ENCODE peak calls at places on chromosomes 11 and 22, in four cellular contexts. J is SK-N-SH, Q is HepG2, A is GM12878. U is an unnamed sample.

GRCh38 chr11:30196400-30197206 is 34.2 kb upstream of the FSHB start:
- DNase-seq in A (no peak), J (peak), Q (peak), U (peak)

GRCh38 chr11:13007702-13008435 is 1.2 kb upstream of the RASSF10 start:
- DNase-seq in J (no peak), A (no peak), Q (peak), U (peak)

GRCh38 chr11:57762235-57762866 is 749 bp downstream of the CTNND1 start:
- DNase-seq in J (peak), A (no peak), Q (no peak), U (no peak)

GRCh38 chr11:43518407-43519165 is 159.9 kb downstream of the TTC17 start:
- DNase-seq in A (no peak), J (no peak), Q (no peak), U (no peak)

GRCh38 chr11:6319879-6320410 is 356 bp downstream of the CAVIN3 start:
- DNase-seq in A (no peak), Q (no peak), J (peak), U (peak)

GRCh38 chr11:113550179-113550578 is 75.0 kb upstream of the DRD2 start:
- DNase-seq in A (no peak), Q (no peak), J (peak), U (no peak)

GRCh38 chr11:1917523-1918435 is 1.7 kb upstream of the TNNT3 start:
- DNase-seq in A (no peak), J (peak), Q (no peak), U (no peak)

GRCh38 chr11:113131036-113131775 is 170.0 kb downstream of the NCAM1 start:
- DNase-seq in J (no peak), Q (no peak), A (no peak), U (no peak)

GRCh38 chr11:114291847-114292680 is 4.1 kb upstream of the NNMT start:
- DNase-seq in A (no peak), Q (no peak), J (no peak), U (no peak)

GRCh38 chr22:38415046-38415445 is 40.0 kb downstream of the KCNJ4 start:
- DNase-seq in J (no peak), A (no peak), Q (no peak), U (no peak)

GRCh38 chr11:116275634-116276033 is 497.2 kb downstream of the BUD13 start:
- DNase-seq in Q (no peak), J (no peak), A (no peak), U (peak)

GRCh38 chr11:26905368-26905767 is 88.5 kb upstream of the FIBIN start:
- DNase-seq in A (no peak), Q (no peak), J (peak), U (no peak)

GRCh38 chr22:47107431-47107830 is 345.0 kb downstream of the TBC1D22A start:
- DNase-seq in J (no peak), Q (no peak), A (no peak), U (no peak)

GRCh38 chr11:72773291-72773690 is 20.6 kb downstream of the STARD10 start:
- DNase-seq in Q (no peak), A (no peak), J (peak), U (no peak)

GRCh38 chr11:116730568-116730967 is 42.2 kb downstream of the BUD13 start:
- DNase-seq in Q (no peak), J (no peak), A (no peak), U (no peak)

GRCh38 chr22:42336527-42337227 is 66.2 kb upstream of the TCF20 start:
- DNase-seq in Q (no peak), A (no peak), J (peak), U (no peak)

GRCh38 chr11:3223932-3224729 is 5.5 kb upstream of the MRGPRG start:
- DNase-seq in A (no peak), J (peak), Q (no peak), U (no peak)

GRCh38 chr22:45804986-45805325 is 133.3 kb downstream of the ATXN10 start:
- DNase-seq in J (no peak), A (no peak), Q (peak), U (peak)

GRCh38 chr11:64842851-64843841 is 1.3 kb downstream of the CDC42BPG start:
- DNase-seq in Q (peak), J (no peak), A (no peak), U (peak)

GRCh38 chr11:44305643-44306468 is 4.1 kb downstream of the ALX4 start:
- DNase-seq in A (no peak), J (peak), Q (no peak), U (no peak)

GRCh38 chr22:17951315-17951714 is 73.0 kb downstream of the MICAL3 start:
- DNase-seq in J (no peak), Q (peak), A (no peak), U (no peak)

GRCh38 chr11:8281266-8281665 is 17.6 kb upstream of the LMO1 start:
- DNase-seq in A (no peak), Q (no peak), J (no peak), U (no peak)

GRCh38 chr11:79189604-79190003 is 251.2 kb downstream of the TENM4 start:
- DNase-seq in Q (no peak), A (no peak), J (no peak), U (no peak)

GRCh38 chr11:34160049-34160721 is 54.8 kb downstream of the NAT10 start:
- DNase-seq in J (peak), Q (no peak), A (no peak), U (no peak)

GRCh38 chr11:117807482-117808272 is 10.7 kb upstream of the DSCAML1 start:
- DNase-seq in Q (no peak), A (no peak), J (peak), U (peak)

GRCh38 chr11:131037873-131038272 is 121.6 kb upstream of the SNX19 start:
- DNase-seq in A (no peak), Q (no peak), J (no peak), U (no peak)

GRCh38 chr22:28021998-28022660 is 103.1 kb upstream of the PITPNB start:
- DNase-seq in Q (no peak), A (no peak), J (no peak), U (no peak)
- TF ChIP-seq PBX3 in Q (no peak), A (no peak), J (no peak), U (no peak)

DNA sequence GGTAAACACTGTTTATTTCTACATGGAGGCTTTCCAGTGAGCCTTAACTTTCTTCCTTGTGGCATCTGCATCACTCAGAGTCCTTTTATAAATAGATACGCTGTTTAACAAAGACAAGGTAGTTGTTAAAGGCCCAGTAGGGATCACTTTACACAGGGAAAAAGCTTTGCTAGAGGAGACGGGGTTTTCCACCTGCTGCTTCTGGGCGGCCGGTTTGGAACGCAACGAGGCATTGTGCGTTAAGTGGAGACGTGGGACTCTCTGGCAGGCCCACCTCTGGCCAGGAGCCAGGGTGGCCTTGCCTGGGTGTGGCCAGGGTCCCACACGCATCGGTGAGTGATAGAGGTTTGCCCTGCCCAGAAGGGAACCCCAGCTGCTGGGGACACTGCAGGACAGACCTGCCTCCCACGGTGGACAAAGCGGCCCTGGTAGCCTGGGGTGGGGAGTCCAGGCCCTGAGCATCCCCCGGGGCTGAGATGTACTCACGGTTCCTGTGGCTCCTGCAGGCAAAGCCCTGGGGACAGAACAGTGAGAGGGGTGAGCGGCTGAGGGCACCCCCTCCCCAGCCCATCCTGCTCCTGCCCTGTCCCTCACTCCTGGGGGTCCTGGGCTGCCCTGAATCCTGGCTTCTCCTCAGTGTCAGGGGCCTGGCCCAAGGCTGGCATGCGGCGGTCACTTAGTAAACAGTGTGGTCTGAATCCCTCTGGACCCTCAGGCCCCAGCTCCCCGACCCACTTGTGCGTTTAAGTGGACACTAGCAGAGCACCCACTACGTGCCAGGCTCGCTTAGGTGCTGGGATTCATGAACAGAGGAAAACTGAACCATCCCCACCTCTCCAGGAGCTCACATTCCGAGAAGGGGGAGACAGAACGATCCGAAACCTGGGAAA is 4.2 kb downstream of the IL17REL start:
- DNase-seq in Q (no peak), J (peak), A (no peak), U (no peak)
- TF ChIP-seq PBX3 in Q (no peak), J (no peak), A (no peak), U (no peak)

GRCh38 chr11:75328426-75329277 is 22.8 kb downstream of the ARRB1 start:
- DNase-seq in J (peak), Q (peak), A (peak), U (peak)
- TF ChIP-seq PBX3 in J (peak), Q (no peak), A (no peak), U (no peak)

GRCh38 chr11:132717824-132718223 is 814.5 kb downstream of the OPCML start:
- DNase-seq in A (no peak), J (no peak), Q (no peak), U (no peak)

GRCh38 chr11:132716037-132716436 is 816.3 kb downstream of the OPCML start:
- DNase-seq in Q (no peak), J (no peak), A (no peak), U (no peak)

GRCh38 chr11:132718711-132719641 is 813.3 kb downstream of the OPCML start:
- DNase-seq in Q (no peak), J (no peak), A (no peak), U (no peak)

GRCh38 chr11:132719684-132720083 is 812.6 kb downstream of the OPCML start:
- DNase-seq in J (no peak), Q (no peak), A (no peak), U (no peak)

GRCh38 chr11:132715041-132715440 is 817.3 kb downstream of the OPCML start:
- DNase-seq in A (no peak), Q (no peak), J (no peak), U (no peak)
- TF ChIP-seq PBX3 in A (no peak), Q (no peak), J (no peak), U (no peak)

DNA sequence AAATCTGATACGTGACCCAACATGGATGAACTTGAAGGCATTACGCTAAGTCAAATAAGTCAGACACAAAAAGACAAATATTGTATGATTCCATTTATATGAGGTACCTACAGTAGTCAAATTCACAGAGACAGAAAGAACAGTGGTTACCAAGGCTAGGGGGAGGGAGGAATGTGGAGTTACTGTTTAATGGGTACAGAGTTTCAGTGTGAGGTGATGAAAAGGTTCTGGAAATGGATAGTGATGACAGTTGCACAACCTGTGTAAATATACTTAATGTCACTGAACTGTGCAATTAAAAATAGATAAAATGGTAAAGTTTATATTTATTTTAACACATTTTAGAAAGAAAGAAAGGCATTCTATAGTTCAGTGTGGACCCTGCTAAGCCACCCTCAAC is 24.1 kb upstream of the TMEM45B start:
- DNase-seq in A (no peak), J (no peak), Q (peak), U (no peak)
- TF ChIP-seq PBX3 in A (no peak), J (no peak), Q (no peak), U (no peak)

GRCh38 chr11:126051117-126051516 is 11.5 kb downstream of the CDON start:
- DNase-seq in J (no peak), Q (no peak), A (no peak), U (no peak)

GRCh38 chr11:126053340-126054286 is 9.1 kb downstream of the CDON start:
- DNase-seq in A (no peak), J (peak), Q (no peak), U (no peak)

GRCh38 chr11:126049159-126049558 is 13.5 kb downstream of the CDON start:
- DNase-seq in J (peak), A (no peak), Q (no peak), U (no peak)

GRCh38 chr11:126046796-126047195 is 15.9 kb downstream of the CDON start:
- DNase-seq in Q (no peak), A (no peak), J (no peak), U (no peak)

DNA sequence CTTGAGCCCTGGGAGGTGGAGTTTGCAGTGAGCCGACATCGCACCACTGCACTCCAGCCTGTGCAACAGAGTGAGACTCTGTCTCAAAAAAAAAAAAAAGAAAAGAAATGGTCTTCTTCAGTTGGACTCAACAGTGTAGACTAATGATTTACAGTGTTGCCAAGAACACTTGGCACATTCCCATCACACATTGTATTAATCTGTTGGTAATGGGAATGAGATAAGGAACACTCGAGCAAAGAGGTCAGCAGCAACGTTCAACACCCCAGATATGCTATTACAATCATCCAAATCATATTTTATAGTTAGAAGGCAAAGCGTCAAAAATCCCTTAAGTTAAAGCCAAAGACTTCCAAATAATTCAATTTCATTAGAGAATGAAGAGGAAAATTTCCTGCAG is 14.5 kb downstream of the CDON start:
- DNase-seq in J (no peak), A (no peak), Q (no peak), U (no peak)
- TF ChIP-seq PBX3 in J (no peak), A (no peak), Q (no peak), U (no peak)

GRCh38 chr22:27149886-27150529 is 492.6 kb downstream of the MIAT start:
- DNase-seq in A (no peak), Q (no peak), J (no peak), U (no peak)

GRCh38 chr22:27148025-27148424 is 490.6 kb downstream of the MIAT start:
- DNase-seq in A (no peak), Q (no peak), J (no peak), U (no peak)

GRCh38 chr22:27146871-27147591 is 489.6 kb downstream of the MIAT start:
- DNase-seq in A (no peak), J (no peak), Q (no peak), U (no peak)

GRCh38 chr22:27150530-27150909 is 493.1 kb downstream of the MIAT start:
- DNase-seq in Q (no peak), J (no peak), A (no peak), U (no peak)

DNA sequence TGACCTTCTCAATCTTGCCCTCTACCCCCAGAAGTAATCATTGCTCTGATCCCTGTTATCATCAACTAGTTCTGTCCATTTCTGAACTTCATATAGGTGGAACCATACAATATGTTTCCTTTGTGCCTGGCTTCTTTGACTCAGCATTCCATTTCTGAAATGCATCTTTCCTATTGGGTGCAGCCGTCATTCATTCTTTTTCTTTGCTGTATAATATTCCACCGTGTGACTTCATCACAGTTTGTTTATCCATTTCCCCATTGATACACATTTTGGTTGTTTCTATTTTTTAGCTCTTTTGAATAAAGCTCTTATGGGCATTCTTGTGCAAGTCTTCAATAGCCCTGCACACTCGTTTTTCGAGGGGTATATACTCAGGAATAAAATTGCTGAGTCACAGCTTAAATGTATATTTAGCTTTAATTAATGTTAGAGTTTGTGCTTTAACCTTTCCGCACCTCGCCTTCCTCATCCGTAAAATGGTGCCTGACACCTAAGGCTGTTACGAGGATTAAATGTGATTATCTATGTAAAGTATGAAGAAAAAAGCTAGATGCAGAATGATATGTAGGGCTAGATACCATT is 491.6 kb downstream of the MIAT start:
- DNase-seq in J (no peak), A (no peak), Q (no peak), U (no peak)
- TF ChIP-seq PBX3 in J (no peak), A (no peak), Q (no peak), U (no peak)